ENCODE peak calls at places on chromosomes 3 and 15, in four cellular contexts. H is AG09319; L is activated CD8-positive, alpha-beta memory T cell treated with anti-CD3 and anti-CD28 coated beads, Interleukin-2, amount 10 ng/mL, durations not matched to agents 7 days and 5 days; X is hepatic stellate cell. M is an unnamed sample.

GRCh38 chr15:90367578-90367977 is 15.5 kb downstream of the ZNF774 start:
- DNase-seq in H (no peak), L (no peak), X (no peak), M (no peak)

GRCh38 chr15:95486224-95486623 is 844.3 kb upstream of the NR2F2 start:
- DNase-seq in H (no peak), L (no peak), X (no peak), M (no peak)

GRCh38 chr15:35281515-35281914 is 196.4 kb upstream of the NANOGP8 start:
- DNase-seq in H (no peak), L (no peak), X (peak; percentile 38), M (no peak)

GRCh38 chr3:190380184-190380583 is 7.8 kb upstream of the CLDN16 start:
- DNase-seq in H (no peak), L (no peak), X (no peak), M (no peak)

GRCh38 chr3:172517859-172518466 is 5.3 kb downstream of the TNFSF10 start:
- DNase-seq in H (no peak), L (peak; percentile 84), X (no peak), M (no peak)

GRCh38 chr15:57516327-57517026 is 75.2 kb upstream of the MYZAP start:
- DNase-seq in H (no peak), L (no peak), X (no peak), M (no peak)

GRCh38 chr15:38758001-38758400 is 193.4 kb upstream of the RASGRP1 start:
- DNase-seq in H (peak; percentile 35), L (no peak), X (peak; percentile 52), M (no peak)

GRCh38 chr3:128969993-128970740 is 23.7 kb downstream of the CFAP92 start:
- DNase-seq in H (no peak), L (peak; percentile 77), X (no peak), M (peak; percentile 45)

GRCh38 chr3:177589921-177590336 is 392.6 kb upstream of the TBL1XR1 start:
- DNase-seq in H (peak; percentile 98), L (no peak), X (peak; percentile 9), M (no peak)

GRCh38 chr3:137294139-137294538 is 336.4 kb downstream of the IL20RB start:
- DNase-seq in H (no peak), L (no peak), X (no peak), M (no peak)